ENCODE peak calls at places on chromosomes 2 and 18, in eight cellular contexts. One of them, this sample, is unnamed.

GRCh38 chr18:21313576-21313975 is 71.5 kb downstream of the GREB1L start:
- DNase-seq in CD8-positive, alpha-beta T cell: no peak
- DNase-seq in ovary: no peak
- DNase-seq in cardiac muscle cell: no peak
- DNase-seq in GM20000: no peak
- DNase-seq in heart left ventricle: no peak
- DNase-seq in stomach: no peak
- DNase-seq in lower leg skin: no peak
- DNase-seq in this sample: no peak

GRCh38 chr2:236636261-236636660 is 66.6 kb downstream of the ACKR3 start:
- DNase-seq in cardiac muscle cell: no peak
- DNase-seq in lower leg skin: peak
- DNase-seq in CD8-positive, alpha-beta T cell: no peak
- DNase-seq in stomach: no peak
- DNase-seq in GM20000: no peak
- DNase-seq in heart left ventricle: no peak
- DNase-seq in ovary: no peak
- DNase-seq in this sample: no peak

GRCh38 chr18:49020621-49021021 is 69.9 kb upstream of the SMAD7 start:
- DNase-seq in stomach: peak
- DNase-seq in ovary: peak
- DNase-seq in cardiac muscle cell: no peak
- DNase-seq in lower leg skin: peak
- DNase-seq in GM20000: no peak
- DNase-seq in CD8-positive, alpha-beta T cell: no peak
- DNase-seq in heart left ventricle: no peak
- DNase-seq in this sample: no peak

GRCh38 chr2:236576978-236577377 is 7.4 kb downstream of the ACKR3 start:
- DNase-seq in ovary: no peak
- DNase-seq in cardiac muscle cell: no peak
- DNase-seq in stomach: no peak
- DNase-seq in GM20000: no peak
- DNase-seq in heart left ventricle: no peak
- DNase-seq in CD8-positive, alpha-beta T cell: no peak
- DNase-seq in lower leg skin: peak
- DNase-seq in this sample: no peak

GRCh38 chr18:42310956-42311355 is 355.9 kb downstream of the PIK3C3 start:
- DNase-seq in lower leg skin: no peak
- DNase-seq in stomach: no peak
- DNase-seq in CD8-positive, alpha-beta T cell: no peak
- DNase-seq in GM20000: no peak
- DNase-seq in cardiac muscle cell: peak
- DNase-seq in ovary: no peak
- DNase-seq in heart left ventricle: peak
- DNase-seq in this sample: no peak

GRCh38 chr2:29293830-29294438 is 178.7 kb downstream of the CLIP4 start:
- DNase-seq in ovary: no peak
- DNase-seq in CD8-positive, alpha-beta T cell: no peak
- DNase-seq in stomach: no peak
- DNase-seq in cardiac muscle cell: peak
- DNase-seq in GM20000: peak
- DNase-seq in heart left ventricle: no peak
- DNase-seq in lower leg skin: no peak
- DNase-seq in this sample: peak

GRCh38 chr2:231709636-231709980 is 1.3 kb downstream of the PTMA start:
- DNase-seq in CD8-positive, alpha-beta T cell: peak
- DNase-seq in ovary: no peak
- DNase-seq in cardiac muscle cell: peak
- DNase-seq in lower leg skin: peak
- DNase-seq in heart left ventricle: peak
- DNase-seq in GM20000: no peak
- DNase-seq in stomach: peak
- DNase-seq in this sample: peak

GRCh38 chr18:55346961-55347740 is 240.8 kb downstream of the TCF4 start:
- DNase-seq in ovary: no peak
- DNase-seq in cardiac muscle cell: no peak
- DNase-seq in heart left ventricle: no peak
- DNase-seq in GM20000: no peak
- DNase-seq in CD8-positive, alpha-beta T cell: no peak
- DNase-seq in stomach: no peak
- DNase-seq in lower leg skin: no peak
- DNase-seq in this sample: no peak

GRCh38 chr18:26863122-26863879 is 2.2 kb downstream of the AQP4 start:
- DNase-seq in CD8-positive, alpha-beta T cell: no peak
- DNase-seq in GM20000: no peak
- DNase-seq in stomach: peak
- DNase-seq in lower leg skin: no peak
- DNase-seq in cardiac muscle cell: peak
- DNase-seq in ovary: peak
- DNase-seq in heart left ventricle: peak
- DNase-seq in this sample: peak

GRCh38 chr2:236998250-236998649 is 87.4 kb upstream of the COPS8 start:
- DNase-seq in stomach: no peak
- DNase-seq in cardiac muscle cell: peak
- DNase-seq in CD8-positive, alpha-beta T cell: no peak
- DNase-seq in heart left ventricle: no peak
- DNase-seq in GM20000: no peak
- DNase-seq in ovary: no peak
- DNase-seq in lower leg skin: no peak
- DNase-seq in this sample: no peak

GRCh38 chr2:46490521-46491141 is 11.3 kb downstream of the TMEM247 start:
- DNase-seq in stomach: no peak
- DNase-seq in CD8-positive, alpha-beta T cell: no peak
- DNase-seq in ovary: peak
- DNase-seq in GM20000: peak
- DNase-seq in heart left ventricle: peak
- DNase-seq in lower leg skin: peak
- DNase-seq in cardiac muscle cell: peak
- DNase-seq in this sample: peak

GRCh38 chr2:239506101-239506808 is 105.4 kb upstream of the HDAC4 start:
- DNase-seq in lower leg skin: no peak
- DNase-seq in stomach: no peak
- DNase-seq in CD8-positive, alpha-beta T cell: no peak
- DNase-seq in GM20000: no peak
- DNase-seq in cardiac muscle cell: no peak
- DNase-seq in heart left ventricle: no peak
- DNase-seq in ovary: no peak
- DNase-seq in this sample: no peak

GRCh38 chr2:219706823-219707281 is 79.4 kb downstream of the SLC4A3 start:
- DNase-seq in GM20000: no peak
- DNase-seq in ovary: no peak
- DNase-seq in CD8-positive, alpha-beta T cell: no peak
- DNase-seq in lower leg skin: peak
- DNase-seq in heart left ventricle: no peak
- DNase-seq in cardiac muscle cell: peak
- DNase-seq in stomach: no peak
- DNase-seq in this sample: no peak

GRCh38 chr18:59566507-59566906 is 130.7 kb downstream of the CCBE1 start:
- DNase-seq in heart left ventricle: no peak
- DNase-seq in cardiac muscle cell: peak
- DNase-seq in lower leg skin: no peak
- DNase-seq in ovary: no peak
- DNase-seq in stomach: no peak
- DNase-seq in GM20000: no peak
- DNase-seq in CD8-positive, alpha-beta T cell: no peak
- DNase-seq in this sample: no peak

GRCh38 chr2:116513991-116514390 is 1300.5 kb upstream of the DDX18 start:
- DNase-seq in ovary: no peak
- DNase-seq in lower leg skin: no peak
- DNase-seq in stomach: no peak
- DNase-seq in GM20000: no peak
- DNase-seq in CD8-positive, alpha-beta T cell: no peak
- DNase-seq in cardiac muscle cell: no peak
- DNase-seq in heart left ventricle: no peak
- DNase-seq in this sample: no peak

GRCh38 chr2:95208101-95208500 is 780 bp downstream of the ZNF892 start:
- DNase-seq in heart left ventricle: no peak
- DNase-seq in ovary: no peak
- DNase-seq in lower leg skin: no peak
- DNase-seq in GM20000: no peak
- DNase-seq in stomach: no peak
- DNase-seq in cardiac muscle cell: no peak
- DNase-seq in CD8-positive, alpha-beta T cell: no peak
- DNase-seq in this sample: no peak

GRCh38 chr2:239828192-239828972 is 196.8 kb downstream of the NDUFA10 start:
- DNase-seq in cardiac muscle cell: no peak
- DNase-seq in lower leg skin: peak
- DNase-seq in ovary: peak
- DNase-seq in GM20000: no peak
- DNase-seq in heart left ventricle: no peak
- DNase-seq in stomach: peak
- DNase-seq in CD8-positive, alpha-beta T cell: peak
- DNase-seq in this sample: no peak

GRCh38 chr18:27860011-27860410 is 316.9 kb downstream of the CDH2 start:
- DNase-seq in lower leg skin: no peak
- DNase-seq in GM20000: no peak
- DNase-seq in heart left ventricle: no peak
- DNase-seq in ovary: no peak
- DNase-seq in cardiac muscle cell: no peak
- DNase-seq in CD8-positive, alpha-beta T cell: no peak
- DNase-seq in stomach: no peak
- DNase-seq in this sample: no peak

DNA sequence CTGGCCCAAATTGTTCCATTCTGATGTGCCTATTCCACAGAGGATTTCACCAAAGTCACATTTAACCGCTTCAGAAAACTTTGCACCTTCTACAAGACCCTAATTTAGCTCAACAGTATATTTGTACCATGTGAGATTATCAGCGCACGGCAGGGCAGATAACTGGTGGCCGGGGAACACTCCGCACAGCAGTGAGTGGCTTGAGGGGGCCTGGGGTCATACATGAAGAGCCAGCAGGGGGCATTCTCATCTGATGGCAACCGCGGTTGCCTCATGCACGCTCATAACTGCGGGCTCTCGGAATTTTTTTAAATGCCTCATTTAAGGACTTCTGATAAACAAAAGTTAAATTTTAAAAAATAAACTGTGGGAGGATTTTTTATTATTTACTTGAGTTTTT is 84.1 kb downstream of the BIN1 start:
- DNase-seq in GM20000: no peak
- DNase-seq in cardiac muscle cell: no peak
- DNase-seq in lower leg skin: peak
- DNase-seq in heart left ventricle: no peak
- DNase-seq in stomach: no peak
- DNase-seq in ovary: no peak
- DNase-seq in CD8-positive, alpha-beta T cell: no peak
- DNase-seq in this sample: no peak
- TF ChIP-seq CTCF in GM20000: no peak
- TF ChIP-seq CTCF in cardiac muscle cell: no peak
- TF ChIP-seq CTCF in lower leg skin: no peak
- TF ChIP-seq CTCF in heart left ventricle: no peak
- TF ChIP-seq CTCF in stomach: no peak
- TF ChIP-seq CTCF in ovary: no peak
- TF ChIP-seq CTCF in CD8-positive, alpha-beta T cell: no peak
- TF ChIP-seq CTCF in this sample: no peak

GRCh38 chr2:213284105-213285090 is at the start of gene SPAG16:
- DNase-seq in GM20000: peak
- DNase-seq in cardiac muscle cell: peak
- DNase-seq in lower leg skin: peak
- DNase-seq in CD8-positive, alpha-beta T cell: peak
- DNase-seq in stomach: peak
- DNase-seq in heart left ventricle: peak
- DNase-seq in ovary: peak
- DNase-seq in this sample: peak
- TF ChIP-seq CTCF in GM20000: no peak
- TF ChIP-seq CTCF in cardiac muscle cell: no peak
- TF ChIP-seq CTCF in lower leg skin: no peak
- TF ChIP-seq CTCF in CD8-positive, alpha-beta T cell: no peak
- TF ChIP-seq CTCF in stomach: no peak
- TF ChIP-seq CTCF in heart left ventricle: no peak
- TF ChIP-seq CTCF in ovary: no peak
- TF ChIP-seq CTCF in this sample: no peak

GRCh38 chr2:20421988-20422678 is 24.7 kb upstream of the RHOB start:
- DNase-seq in stomach: peak
- DNase-seq in cardiac muscle cell: peak
- DNase-seq in GM20000: no peak
- DNase-seq in CD8-positive, alpha-beta T cell: no peak
- DNase-seq in ovary: peak
- DNase-seq in lower leg skin: peak
- DNase-seq in heart left ventricle: peak
- DNase-seq in this sample: peak

GRCh38 chr2:20423847-20424246 is 23.0 kb upstream of the RHOB start:
- DNase-seq in ovary: no peak
- DNase-seq in heart left ventricle: no peak
- DNase-seq in stomach: no peak
- DNase-seq in cardiac muscle cell: no peak
- DNase-seq in CD8-positive, alpha-beta T cell: no peak
- DNase-seq in GM20000: no peak
- DNase-seq in lower leg skin: peak
- DNase-seq in this sample: no peak

GRCh38 chr2:20421336-20421987 is 25.4 kb upstream of the RHOB start:
- DNase-seq in heart left ventricle: no peak
- DNase-seq in cardiac muscle cell: no peak
- DNase-seq in ovary: peak
- DNase-seq in CD8-positive, alpha-beta T cell: no peak
- DNase-seq in stomach: no peak
- DNase-seq in GM20000: no peak
- DNase-seq in lower leg skin: peak
- DNase-seq in this sample: no peak

GRCh38 chr2:20423376-20423775 is 23.5 kb upstream of the RHOB start:
- DNase-seq in ovary: no peak
- DNase-seq in lower leg skin: peak
- DNase-seq in heart left ventricle: no peak
- DNase-seq in stomach: no peak
- DNase-seq in cardiac muscle cell: no peak
- DNase-seq in CD8-positive, alpha-beta T cell: no peak
- DNase-seq in GM20000: no peak
- DNase-seq in this sample: no peak

DNA sequence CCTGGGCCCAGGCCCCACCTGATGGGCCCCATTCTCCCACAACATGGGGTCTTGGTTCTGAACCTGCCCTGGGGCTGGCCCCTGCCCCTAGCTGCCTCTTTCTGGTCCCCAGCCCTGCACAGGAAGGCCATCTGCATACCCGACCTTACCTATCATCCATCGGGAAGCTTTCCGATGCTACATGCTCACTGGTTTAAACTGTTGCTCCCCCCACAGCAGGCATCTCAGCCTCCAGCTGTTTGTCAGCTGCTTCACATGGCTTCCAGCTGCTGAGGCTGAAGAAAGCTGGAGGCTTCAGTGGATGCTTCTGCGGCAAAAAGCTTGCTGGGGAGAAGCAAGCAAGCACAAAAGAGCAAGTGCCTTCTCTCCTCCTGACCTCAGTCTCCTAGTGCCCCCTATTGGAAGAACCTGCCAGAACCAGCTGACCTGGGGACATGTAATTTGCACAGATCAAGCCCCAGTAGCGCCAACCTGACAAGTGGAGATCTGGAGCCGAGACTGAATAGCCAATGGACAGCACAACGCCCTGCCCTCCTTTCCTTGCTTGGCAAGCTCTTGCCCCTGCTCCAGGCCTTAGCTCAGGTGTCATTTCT is 24.1 kb upstream of the RHOB start:
- DNase-seq in ovary: peak
- DNase-seq in stomach: no peak
- DNase-seq in lower leg skin: peak
- DNase-seq in cardiac muscle cell: peak
- DNase-seq in heart left ventricle: peak
- DNase-seq in CD8-positive, alpha-beta T cell: no peak
- DNase-seq in GM20000: peak
- DNase-seq in this sample: no peak
- TF ChIP-seq CTCF in ovary: no peak
- TF ChIP-seq CTCF in stomach: no peak
- TF ChIP-seq CTCF in lower leg skin: no peak
- TF ChIP-seq CTCF in cardiac muscle cell: peak
- TF ChIP-seq CTCF in heart left ventricle: no peak
- TF ChIP-seq CTCF in CD8-positive, alpha-beta T cell: no peak
- TF ChIP-seq CTCF in GM20000: peak
- TF ChIP-seq CTCF in this sample: no peak

GRCh38 chr2:42969231-42970150 is 177.1 kb upstream of the HAAO start:
- DNase-seq in ovary: no peak
- DNase-seq in GM20000: no peak
- DNase-seq in cardiac muscle cell: peak
- DNase-seq in CD8-positive, alpha-beta T cell: no peak
- DNase-seq in lower leg skin: no peak
- DNase-seq in stomach: no peak
- DNase-seq in heart left ventricle: no peak
- DNase-seq in this sample: no peak
- TF ChIP-seq CTCF in ovary: no peak
- TF ChIP-seq CTCF in GM20000: no peak
- TF ChIP-seq CTCF in cardiac muscle cell: no peak
- TF ChIP-seq CTCF in CD8-positive, alpha-beta T cell: no peak
- TF ChIP-seq CTCF in lower leg skin: no peak
- TF ChIP-seq CTCF in stomach: no peak
- TF ChIP-seq CTCF in heart left ventricle: no peak
- TF ChIP-seq CTCF in this sample: no peak